ENCODE peak calls at places on chromosomes 3 and 15, in five cellular contexts. S is NCI-H345; U is Kasumi-1; A is CD4-positive, CD25-positive, alpha-beta regulatory T cell; X is adrenal gland. K is an unnamed sample.

GRCh38 chr15:99249270-99249817 is at the start of gene TTC23:
- DNase-seq in S (no peak), U (no peak), A (no peak), X (peak; percentile 46), K (no peak)

GRCh38 chr15:42650208-42651066 is 75.0 kb downstream of the STARD9 start:
- DNase-seq in S (peak; percentile 27), U (peak; percentile 51), A (peak; percentile 85), X (peak; percentile 72), K (peak; percentile 57)

GRCh38 chr15:86231864-86232801 is 152.5 kb downstream of the AGBL1 start:
- DNase-seq in S (peak; percentile 23), U (no peak), A (peak; percentile 30), X (peak; percentile 36), K (peak; percentile 19)

GRCh38 chr3:156449712-156450574 is 105.0 kb downstream of the SSR3 start:
- DNase-seq in S (peak; percentile 10), U (peak; percentile 43), A (peak; percentile 42), X (no peak), K (peak; percentile 21)

GRCh38 chr3:155560594-155560993 is 184.3 kb downstream of the PLCH1 start:
- DNase-seq in S (no peak), U (no peak), A (no peak), X (no peak), K (no peak)

GRCh38 chr15:31235298-31236183 is 91.1 kb upstream of the KLF13 start:
- DNase-seq in S (peak; percentile 87), U (no peak), A (no peak), X (peak; percentile 35), K (no peak)

GRCh38 chr15:39747326-39747725 is 35.3 kb downstream of the FSIP1 start:
- DNase-seq in S (no peak), U (no peak), A (no peak), X (no peak), K (no peak)

GRCh38 chr15:38474155-38474757 is 20.3 kb downstream of the FAM98B start:
- DNase-seq in S (peak; percentile 9), U (peak; percentile 51), A (peak; percentile 84), X (peak; percentile 34), K (peak; percentile 54)

GRCh38 chr15:64019764-64020163 is 26.5 kb downstream of the DAPK2 start:
- DNase-seq in S (peak; percentile 11), U (no peak), A (no peak), X (no peak), K (no peak)